ENCODE peak calls at places on chromosome 9, in seven cellular contexts. One of them, this sample, is unnamed.

GRCh38 chr9:122186301-122186700 is 26.6 kb downstream of the MORN5 start:
- DNase-seq in IMR-90: no peak
- DNase-seq in H9: no peak
- DNase-seq in mesothelial cell of epicardium: no peak
- DNase-seq in fibroblast of mammary gland: no peak
- DNase-seq in neural crest cell: no peak
- DNase-seq in WTC11: no peak
- DNase-seq in this sample: no peak

GRCh38 chr9:99368341-99369326 is 146.6 kb downstream of the SEC61B start:
- DNase-seq in H9: no peak
- DNase-seq in WTC11: no peak
- DNase-seq in fibroblast of mammary gland: peak; percentile 79
- DNase-seq in mesothelial cell of epicardium: no peak
- DNase-seq in neural crest cell: peak; percentile 25
- DNase-seq in IMR-90: peak; percentile 83
- DNase-seq in this sample: peak; percentile 34

GRCh38 chr9:76898786-76899185 is 7.1 kb downstream of the PRUNE2 start:
- DNase-seq in neural crest cell: no peak
- DNase-seq in IMR-90: no peak
- DNase-seq in WTC11: no peak
- DNase-seq in mesothelial cell of epicardium: no peak
- DNase-seq in H9: no peak
- DNase-seq in fibroblast of mammary gland: no peak
- DNase-seq in this sample: no peak

GRCh38 chr9:78598120-78598519 is 301.2 kb downstream of the PSAT1 start:
- DNase-seq in mesothelial cell of epicardium: no peak
- DNase-seq in fibroblast of mammary gland: no peak
- DNase-seq in WTC11: no peak
- DNase-seq in H9: no peak
- DNase-seq in IMR-90: no peak
- DNase-seq in neural crest cell: no peak
- DNase-seq in this sample: no peak

GRCh38 chr9:95092321-95093072 is 225.0 kb downstream of the FANCC start:
- DNase-seq in neural crest cell: no peak
- DNase-seq in WTC11: no peak
- DNase-seq in mesothelial cell of epicardium: no peak
- DNase-seq in H9: no peak
- DNase-seq in fibroblast of mammary gland: peak; percentile 79
- DNase-seq in IMR-90: peak; percentile 68
- DNase-seq in this sample: no peak

GRCh38 chr9:6512085-6512657 is 99.2 kb downstream of the UHRF2 start:
- DNase-seq in IMR-90: peak; percentile 36
- DNase-seq in H9: no peak
- DNase-seq in mesothelial cell of epicardium: no peak
- DNase-seq in WTC11: no peak
- DNase-seq in neural crest cell: no peak
- DNase-seq in fibroblast of mammary gland: no peak
- DNase-seq in this sample: no peak

GRCh38 chr9:13209498-13209897 is 70.0 kb downstream of the MPDZ start:
- DNase-seq in H9: no peak
- DNase-seq in fibroblast of mammary gland: no peak
- DNase-seq in WTC11: no peak
- DNase-seq in IMR-90: no peak
- DNase-seq in neural crest cell: no peak
- DNase-seq in mesothelial cell of epicardium: no peak
- DNase-seq in this sample: no peak

GRCh38 chr9:93656426-93657222 is 80.2 kb downstream of the PHF2 start:
- DNase-seq in H9: no peak
- DNase-seq in IMR-90: no peak
- DNase-seq in fibroblast of mammary gland: no peak
- DNase-seq in WTC11: peak; percentile 8
- DNase-seq in neural crest cell: no peak
- DNase-seq in mesothelial cell of epicardium: no peak
- DNase-seq in this sample: no peak

GRCh38 chr9:6931913-6932312 is 174.1 kb downstream of the KDM4C start:
- DNase-seq in neural crest cell: no peak
- DNase-seq in fibroblast of mammary gland: peak; percentile 86
- DNase-seq in IMR-90: peak; percentile 86
- DNase-seq in H9: no peak
- DNase-seq in mesothelial cell of epicardium: no peak
- DNase-seq in WTC11: no peak
- DNase-seq in this sample: no peak

GRCh38 chr9:87542180-87542579 is 44.5 kb downstream of the DAPK1 start:
- DNase-seq in IMR-90: no peak
- DNase-seq in neural crest cell: no peak
- DNase-seq in H9: no peak
- DNase-seq in WTC11: no peak
- DNase-seq in mesothelial cell of epicardium: no peak
- DNase-seq in fibroblast of mammary gland: no peak
- DNase-seq in this sample: no peak

GRCh38 chr9:124410321-124410913 is 4.8 kb downstream of the PSMB7 start:
- DNase-seq in fibroblast of mammary gland: no peak
- DNase-seq in mesothelial cell of epicardium: no peak
- DNase-seq in WTC11: no peak
- DNase-seq in H9: no peak
- DNase-seq in IMR-90: no peak
- DNase-seq in neural crest cell: no peak
- DNase-seq in this sample: no peak
- TF ChIP-seq CTCF in fibroblast of mammary gland: peak; percentile 32
- TF ChIP-seq CTCF in mesothelial cell of epicardium: peak; percentile 32
- TF ChIP-seq CTCF in WTC11: no peak
- TF ChIP-seq CTCF in H9: peak; percentile 62
- TF ChIP-seq CTCF in IMR-90: peak; percentile 43
- TF ChIP-seq CTCF in neural crest cell: peak; percentile 69
- TF ChIP-seq CTCF in this sample: peak; percentile 39

GRCh38 chr9:117869287-117869686 is 165.1 kb downstream of the TLR4 start:
- DNase-seq in fibroblast of mammary gland: no peak
- DNase-seq in IMR-90: no peak
- DNase-seq in neural crest cell: no peak
- DNase-seq in mesothelial cell of epicardium: no peak
- DNase-seq in H9: no peak
- DNase-seq in WTC11: peak; percentile 13
- DNase-seq in this sample: no peak
- TF ChIP-seq CTCF in fibroblast of mammary gland: no peak
- TF ChIP-seq CTCF in IMR-90: no peak
- TF ChIP-seq CTCF in neural crest cell: no peak
- TF ChIP-seq CTCF in mesothelial cell of epicardium: no peak
- TF ChIP-seq CTCF in H9: peak; percentile 36
- TF ChIP-seq CTCF in WTC11: no peak
- TF ChIP-seq CTCF in this sample: no peak

DNA sequence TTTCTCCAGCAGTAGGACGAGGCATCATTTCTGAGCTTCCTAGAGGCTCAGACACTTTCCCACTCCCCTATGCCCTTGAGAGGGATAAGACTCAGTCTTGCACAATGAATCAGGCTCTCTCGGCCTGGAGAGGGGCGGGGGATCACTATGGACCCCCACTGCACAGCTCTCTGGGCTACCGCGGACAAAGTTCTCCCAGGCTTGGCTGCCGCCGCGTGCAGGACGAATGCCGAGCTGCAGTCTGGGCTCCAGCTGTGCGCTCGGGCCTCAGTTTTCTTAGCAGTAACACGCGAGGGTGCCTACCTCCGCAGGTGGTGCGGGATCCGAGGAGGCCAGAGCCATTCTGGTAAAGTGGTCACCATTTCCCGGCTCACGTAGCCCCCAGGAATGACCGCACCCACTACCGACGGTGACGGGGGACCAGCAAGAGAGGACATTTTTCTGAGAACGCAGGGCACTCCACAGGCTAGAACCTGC is 3.4 kb upstream of the MYORG start:
- DNase-seq in H9: peak; percentile 47
- DNase-seq in mesothelial cell of epicardium: no peak
- DNase-seq in neural crest cell: no peak
- DNase-seq in IMR-90: no peak
- DNase-seq in WTC11: peak; percentile 40
- DNase-seq in fibroblast of mammary gland: no peak
- DNase-seq in this sample: peak; percentile 36
- TF ChIP-seq CTCF in H9: no peak
- TF ChIP-seq CTCF in mesothelial cell of epicardium: no peak
- TF ChIP-seq CTCF in neural crest cell: no peak
- TF ChIP-seq CTCF in IMR-90: no peak
- TF ChIP-seq CTCF in WTC11: no peak
- TF ChIP-seq CTCF in fibroblast of mammary gland: no peak
- TF ChIP-seq CTCF in this sample: no peak

GRCh38 chr9:86500667-86501435 is 146.6 kb upstream of the TUT7 start:
- DNase-seq in H9: no peak
- DNase-seq in fibroblast of mammary gland: peak; percentile 95
- DNase-seq in mesothelial cell of epicardium: no peak
- DNase-seq in neural crest cell: no peak
- DNase-seq in WTC11: no peak
- DNase-seq in IMR-90: peak; percentile 97
- DNase-seq in this sample: no peak
- TF ChIP-seq CTCF in H9: no peak
- TF ChIP-seq CTCF in fibroblast of mammary gland: no peak
- TF ChIP-seq CTCF in mesothelial cell of epicardium: no peak
- TF ChIP-seq CTCF in neural crest cell: no peak
- TF ChIP-seq CTCF in WTC11: no peak
- TF ChIP-seq CTCF in IMR-90: no peak
- TF ChIP-seq CTCF in this sample: no peak

GRCh38 chr9:112112941-112113399 is 62.1 kb downstream of the SUSD1 start:
- DNase-seq in neural crest cell: no peak
- DNase-seq in mesothelial cell of epicardium: no peak
- DNase-seq in fibroblast of mammary gland: no peak
- DNase-seq in H9: peak; percentile 69
- DNase-seq in IMR-90: no peak
- DNase-seq in WTC11: peak; percentile 64
- DNase-seq in this sample: no peak
- TF ChIP-seq CTCF in neural crest cell: peak; percentile 64
- TF ChIP-seq CTCF in mesothelial cell of epicardium: no peak
- TF ChIP-seq CTCF in fibroblast of mammary gland: peak; percentile 21
- TF ChIP-seq CTCF in H9: peak; percentile 79
- TF ChIP-seq CTCF in IMR-90: peak; percentile 44
- TF ChIP-seq CTCF in WTC11: peak; percentile 47
- TF ChIP-seq CTCF in this sample: peak; percentile 8

GRCh38 chr9:2620876-2621677 is 510 bp upstream of the VLDLR start:
- DNase-seq in WTC11: peak; percentile 88
- DNase-seq in fibroblast of mammary gland: peak; percentile 66
- DNase-seq in neural crest cell: peak; percentile 63
- DNase-seq in IMR-90: peak; percentile 87
- DNase-seq in H9: peak; percentile 90
- DNase-seq in mesothelial cell of epicardium: peak; percentile 61
- DNase-seq in this sample: peak; percentile 80

GRCh38 chr9:2623866-2624682 is 2.5 kb downstream of the VLDLR start:
- DNase-seq in fibroblast of mammary gland: no peak
- DNase-seq in neural crest cell: no peak
- DNase-seq in WTC11: no peak
- DNase-seq in mesothelial cell of epicardium: no peak
- DNase-seq in H9: no peak
- DNase-seq in IMR-90: no peak
- DNase-seq in this sample: no peak

GRCh38 chr9:2623046-2623865 is 1.7 kb downstream of the VLDLR start:
- DNase-seq in IMR-90: peak; percentile 59
- DNase-seq in WTC11: peak; percentile 43
- DNase-seq in H9: peak; percentile 78
- DNase-seq in mesothelial cell of epicardium: peak; percentile 20
- DNase-seq in neural crest cell: peak; percentile 51
- DNase-seq in fibroblast of mammary gland: peak; percentile 61
- DNase-seq in this sample: peak; percentile 46

GRCh38 chr9:2621678-2622360 is at the start of gene VLDLR:
- DNase-seq in neural crest cell: peak; percentile 42
- DNase-seq in mesothelial cell of epicardium: peak; percentile 45
- DNase-seq in WTC11: peak; percentile 62
- DNase-seq in H9: peak; percentile 70
- DNase-seq in IMR-90: peak; percentile 17
- DNase-seq in fibroblast of mammary gland: no peak
- DNase-seq in this sample: peak; percentile 79

DNA sequence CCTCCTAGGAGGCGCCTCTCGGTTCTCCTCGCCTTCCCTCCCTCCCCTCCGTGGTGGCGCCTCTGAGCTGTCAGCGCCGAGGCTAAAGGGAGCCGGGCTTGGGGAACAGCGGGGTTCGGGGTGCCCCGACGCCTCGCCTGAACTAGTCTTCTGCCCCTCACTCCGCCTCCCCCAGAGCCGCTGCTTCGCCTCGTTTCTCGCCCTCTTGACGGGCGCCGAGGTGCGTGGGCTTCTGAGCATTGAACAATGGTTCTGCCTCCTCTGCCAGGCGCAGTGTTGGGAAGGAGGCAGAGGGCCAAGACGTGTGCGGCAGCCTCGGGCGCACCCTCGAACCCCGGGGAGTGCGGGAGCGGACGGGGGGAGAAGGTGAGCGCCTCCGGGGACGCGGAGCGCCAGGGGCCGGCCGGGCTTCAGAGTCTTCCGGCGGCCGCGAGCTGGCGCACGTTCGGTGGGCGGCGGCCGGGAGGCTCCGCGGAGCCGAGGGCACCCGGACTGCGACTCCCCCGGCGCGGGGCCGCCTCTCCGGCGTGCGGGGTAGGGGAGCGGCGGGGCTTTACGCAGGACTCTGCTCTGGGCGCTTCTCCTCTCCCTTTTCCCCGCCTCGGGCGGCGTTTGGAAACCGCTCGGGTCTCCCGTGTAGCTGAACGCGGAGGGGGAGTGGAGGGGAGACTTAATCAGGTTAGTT is 916 bp downstream of the VLDLR start:
- DNase-seq in mesothelial cell of epicardium: peak; percentile 38
- DNase-seq in WTC11: peak; percentile 28
- DNase-seq in neural crest cell: peak; percentile 32
- DNase-seq in H9: peak; percentile 39
- DNase-seq in IMR-90: peak; percentile 17
- DNase-seq in fibroblast of mammary gland: no peak
- DNase-seq in this sample: peak; percentile 61
- TF ChIP-seq CTCF in mesothelial cell of epicardium: no peak
- TF ChIP-seq CTCF in WTC11: no peak
- TF ChIP-seq CTCF in neural crest cell: peak; percentile 12
- TF ChIP-seq CTCF in H9: no peak
- TF ChIP-seq CTCF in IMR-90: no peak
- TF ChIP-seq CTCF in fibroblast of mammary gland: no peak
- TF ChIP-seq CTCF in this sample: no peak

This sample was measured in nephron progenitor cell.